ENCODE peak calls at places on chromosomes 13 and 19, in ten cellular contexts. J is colonic mucosa, F is keratinocyte, V is brain microvascular endothelial cell, S is progenitor cell of endocrine pancreas, Y is fibroblast of mammary gland, N is mammary epithelial cell, M is AG09319, A is PC-9, O is heart right ventricle. L is an unnamed sample.

GRCh38 chr13:75359266-75359665 is 122.7 kb downstream of the TBC1D4 start:
- DNase-seq in S (no peak), V (peak), A (peak), N (peak), J (no peak), Y (peak), M (peak), F (peak), O (no peak), L (no peak)

GRCh38 chr13:29502391-29503008 is 93.0 kb downstream of the SLC7A1 start:
- DNase-seq in F (no peak), N (no peak), Y (no peak), M (no peak), A (no peak), V (no peak), O (no peak), S (no peak), J (no peak), L (no peak)

GRCh38 chr19:3365447-3366103 is 808 bp upstream of the NFIC start:
- DNase-seq in S (no peak), Y (peak), J (peak), V (no peak), F (no peak), O (peak), N (peak), A (peak), M (no peak), L (no peak)

GRCh38 chr19:39070888-39071287 is 13.3 kb upstream of the ACP7 start:
- DNase-seq in S (no peak), O (no peak), F (no peak), J (no peak), V (peak), A (no peak), Y (peak), N (no peak), M (no peak), L (no peak)

GRCh38 chr19:54013866-54014265 is 22.4 kb downstream of the CACNG6 start:
- DNase-seq in N (no peak), M (no peak), S (no peak), F (no peak), V (no peak), Y (no peak), J (no peak), A (no peak), O (no peak), L (no peak)

GRCh38 chr13:113114511-113115362 is 7.9 kb upstream of the F10 start:
- DNase-seq in S (peak), F (no peak), A (no peak), O (no peak), J (no peak), M (no peak), N (no peak), Y (no peak), V (no peak), L (no peak)

GRCh38 chr19:50003810-50004419 is 21.3 kb downstream of the VRK3 start:
- DNase-seq in M (peak), F (peak), O (peak), J (no peak), N (peak), A (peak), V (peak), S (no peak), Y (peak), L (peak)

GRCh38 chr19:11887247-11887617 is 350 bp upstream of the ZNF69 start:
- DNase-seq in J (no peak), A (no peak), S (no peak), F (no peak), N (no peak), V (no peak), Y (no peak), O (no peak), M (no peak), L (no peak)

DNA sequence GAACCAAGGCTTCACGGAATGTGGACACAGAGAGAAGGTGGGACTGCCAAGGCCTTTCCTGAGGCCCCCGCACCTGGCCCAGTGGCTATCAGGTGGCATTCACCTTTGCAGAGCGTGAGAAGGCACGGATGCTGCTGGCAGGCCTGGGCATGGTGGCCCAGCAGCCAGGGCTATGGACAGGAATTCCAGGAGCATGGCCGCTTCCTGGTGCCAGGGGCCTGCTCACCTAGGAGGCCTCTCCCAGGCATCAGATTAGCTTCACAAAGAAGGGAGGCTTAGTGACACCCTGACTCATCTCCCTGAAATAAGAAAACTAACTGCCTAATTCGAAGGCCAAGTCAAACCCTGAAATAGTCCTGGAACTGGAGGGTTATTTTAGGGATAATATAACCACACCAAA is 155.8 kb downstream of the TEX29 start:
- DNase-seq in O (no peak), N (no peak), V (no peak), S (no peak), Y (no peak), M (no peak), F (no peak), J (no peak), A (no peak), L (no peak)
- TF ChIP-seq CTCF in O (no peak), N (no peak), V (no peak), S (no peak), Y (no peak), M (no peak), F (no peak), J (no peak), A (no peak), L (no peak)

GRCh38 chr19:34120846-34121639 is 51.3 kb upstream of the LSM14A start:
- DNase-seq in S (no peak), N (peak), A (no peak), Y (peak), M (no peak), F (no peak), O (no peak), V (peak), J (peak), L (peak)
- TF ChIP-seq CTCF in S (peak), N (peak), A (peak), Y (peak), M (peak), F (peak), O (peak), V (peak), J (peak), L (peak)

GRCh38 chr13:114134944-114135610 is 2.7 kb upstream of the RASA3 start:
- DNase-seq in M (no peak), J (no peak), O (no peak), F (no peak), V (no peak), Y (no peak), S (no peak), N (no peak), A (no peak), L (no peak)

GRCh38 chr13:114134111-114134943 is 1.9 kb upstream of the RASA3 start:
- DNase-seq in F (no peak), M (no peak), N (no peak), S (no peak), V (no peak), O (no peak), A (no peak), J (no peak), Y (no peak), L (no peak)

GRCh38 chr13:114140131-114140908 is 7.9 kb upstream of the RASA3 start:
- DNase-seq in J (no peak), O (no peak), S (no peak), M (no peak), N (no peak), Y (no peak), V (no peak), A (no peak), F (no peak), L (no peak)

GRCh38 chr13:114135731-114136171 is 3.3 kb upstream of the RASA3 start:
- DNase-seq in A (no peak), S (no peak), N (no peak), J (no peak), Y (no peak), O (no peak), F (no peak), M (no peak), V (no peak), L (no peak)

DNA sequence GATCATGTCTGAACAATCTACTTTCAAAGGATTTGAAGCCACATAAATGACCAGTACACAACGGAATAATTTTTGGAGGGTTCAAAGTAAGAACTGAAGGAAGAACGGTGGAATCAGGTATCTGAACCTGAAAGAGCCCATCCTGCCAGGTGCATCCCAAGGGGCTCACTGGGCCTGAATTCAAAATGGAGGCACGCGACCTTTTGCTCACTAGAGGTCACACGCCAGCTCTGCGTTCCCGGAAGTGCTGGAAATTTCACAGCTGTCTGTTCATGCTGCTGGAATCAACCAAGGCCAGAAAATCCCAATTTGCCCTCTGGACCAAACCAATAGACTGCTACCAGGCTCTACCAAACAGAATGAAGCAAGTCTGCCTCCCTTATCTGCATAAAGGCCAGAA is 4.2 kb upstream of the RASA3 start:
- DNase-seq in Y (no peak), J (no peak), N (no peak), S (no peak), O (no peak), V (no peak), M (no peak), F (no peak), A (no peak), L (no peak)
- TF ChIP-seq CTCF in Y (no peak), J (no peak), N (no peak), S (no peak), O (no peak), V (no peak), M (no peak), F (no peak), A (no peak), L (no peak)

DNA sequence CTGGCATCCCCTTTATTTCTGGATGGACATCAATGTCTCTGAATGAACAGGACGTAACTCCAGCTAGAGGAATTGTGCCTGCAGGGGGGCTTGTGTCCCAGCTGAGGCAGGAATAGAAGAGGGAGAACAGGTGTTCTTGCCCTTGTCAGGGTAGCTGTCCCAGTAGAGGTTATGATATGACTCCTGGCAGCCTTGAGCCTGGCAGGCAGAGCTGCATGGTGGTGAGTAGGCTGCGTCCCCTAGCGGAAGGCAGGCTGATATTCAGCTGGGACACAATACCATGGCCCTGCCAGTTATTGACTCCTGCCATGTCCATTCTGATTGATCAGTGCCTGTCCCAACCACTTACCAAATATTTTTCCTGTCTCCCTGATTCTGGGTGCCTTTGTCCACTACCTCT is 197.2 kb downstream of the RAP2A start:
- DNase-seq in A (no peak), N (no peak), M (no peak), Y (no peak), O (no peak), F (no peak), V (no peak), S (no peak), J (no peak), L (no peak)
- TF ChIP-seq CTCF in A (peak), N (no peak), M (no peak), Y (peak), O (peak), F (peak), V (no peak), S (no peak), J (no peak), L (no peak)

DNA sequence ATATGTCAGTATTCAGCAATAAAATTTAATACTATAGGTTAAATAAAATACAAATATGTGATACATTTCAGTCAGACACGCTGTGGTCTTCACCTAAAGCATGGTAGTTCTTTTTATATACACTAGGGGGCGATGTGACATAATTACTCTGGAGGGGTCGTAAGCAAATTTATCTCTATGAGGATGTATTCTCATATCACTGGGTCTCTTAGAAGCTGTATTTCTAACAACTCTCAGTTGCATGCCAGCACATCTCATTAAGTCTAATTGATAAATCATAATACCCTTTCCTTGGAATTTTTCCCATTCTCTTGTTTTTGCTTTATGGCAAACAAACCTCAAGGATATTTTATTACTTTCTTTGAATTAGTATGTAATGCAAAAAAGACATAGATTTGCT is 3.9 kb upstream of the PCDH17 start:
- DNase-seq in Y (peak), V (no peak), M (no peak), S (no peak), N (no peak), J (no peak), A (no peak), O (no peak), F (no peak), L (no peak)
- TF ChIP-seq CTCF in Y (peak), V (peak), M (peak), S (peak), N (peak), J (peak), A (peak), O (peak), F (peak), L (no peak)